ENCODE peak calls at places on chromosomes 5 and 9, in ten cellular contexts. N is colonic mucosa; L is CD4-positive, alpha-beta memory T cell; M is upper lobe of right lung; A is astrocyte; Y is CD8-positive, alpha-beta T cell; Q is lower lobe of right lung; U is IMR-90; O is SJSA1; W is stomach. J is an unnamed sample.

GRCh38 chr9:84002344-84002743 is 21.7 kb downstream of the RMI1 start:
- DNase-seq in N (no peak), L (peak; percentile 31), M (no peak), A (peak; percentile 16), Y (no peak), Q (no peak), U (peak; percentile 17), O (no peak), W (no peak), J (no peak)

GRCh38 chr9:98997580-98997979 is 53.9 kb downstream of the COL15A1 start:
- DNase-seq in N (no peak), L (no peak), M (no peak), A (peak; percentile 55), Y (no peak), Q (no peak), U (peak; percentile 36), O (peak; percentile 43), W (no peak), J (no peak)

GRCh38 chr5:172792693-172793570 is 21.9 kb upstream of the DUSP1 start:
- DNase-seq in N (no peak), L (no peak), M (no peak), A (no peak), Y (no peak), Q (peak; percentile 21), U (no peak), O (no peak), W (no peak), J (no peak)

GRCh38 chr5:124557761-124558160 is 188.7 kb downstream of the ZNF608 start:
- DNase-seq in N (no peak), L (no peak), M (no peak), A (no peak), Y (no peak), Q (no peak), U (no peak), O (no peak), W (no peak), J (no peak)

GRCh38 chr9:130426883-130427282 is 17.9 kb upstream of the ASS1 start:
- DNase-seq in N (peak; percentile 81), L (no peak), M (no peak), A (peak; percentile 42), Y (no peak), Q (no peak), U (peak; percentile 35), O (peak; percentile 53), W (no peak), J (no peak)

GRCh38 chr9:38318755-38319495 is 73.6 kb upstream of the ALDH1B1 start:
- DNase-seq in N (no peak), L (no peak), M (no peak), A (no peak), Y (no peak), Q (no peak), U (peak; percentile 72), O (peak; percentile 11), W (no peak), J (no peak)

GRCh38 chr9:38057416-38058195 is 11.4 kb downstream of the SHB start:
- DNase-seq in N (no peak), L (no peak), M (no peak), A (no peak), Y (no peak), Q (no peak), U (no peak), O (no peak), W (peak; percentile 69), J (peak; percentile 66)

GRCh38 chr5:120396186-120396585 is 67.9 kb upstream of the PRR16 start:
- DNase-seq in N (no peak), L (no peak), M (no peak), A (peak; percentile 27), Y (no peak), Q (no peak), U (peak; percentile 74), O (no peak), W (no peak), J (no peak)

GRCh38 chr5:133319905-133320520 is 268.2 kb downstream of the HSPA4 start:
- DNase-seq in N (no peak), L (no peak), M (no peak), A (no peak), Y (no peak), Q (no peak), U (no peak), O (no peak), W (no peak), J (no peak)

GRCh38 chr5:180832638-180833068 is 28.4 kb downstream of the ZFP62 start:
- DNase-seq in N (no peak), L (peak; percentile 66), M (no peak), A (no peak), Y (no peak), Q (no peak), U (no peak), O (no peak), W (no peak), J (no peak)

GRCh38 chr5:143730112-143730801 is 81.7 kb upstream of the HMHB1 start:
- DNase-seq in N (no peak), L (no peak), M (no peak), A (no peak), Y (no peak), Q (no peak), U (no peak), O (no peak), W (no peak), J (no peak)

GRCh38 chr9:69036319-69036718 is 767 bp downstream of the FXN start:
- DNase-seq in N (peak; percentile 44), L (no peak), M (no peak), A (no peak), Y (no peak), Q (no peak), U (peak; percentile 13), O (no peak), W (no peak), J (no peak)

GRCh38 chr5:6461006-6461405 is 12.3 kb downstream of the UBE2QL1 start:
- DNase-seq in N (no peak), L (no peak), M (no peak), A (no peak), Y (no peak), Q (no peak), U (no peak), O (no peak), W (no peak), J (no peak)

GRCh38 chr5:177389368-177390169 is 5.3 kb downstream of the SLC34A1 start:
- DNase-seq in N (peak; percentile 35), L (peak; percentile 83), M (no peak), A (peak; percentile 92), Y (no peak), Q (no peak), U (peak; percentile 96), O (peak; percentile 68), W (no peak), J (no peak)

GRCh38 chr5:103357636-103358035 is 99.1 kb downstream of the MACIR start:
- DNase-seq in N (no peak), L (no peak), M (no peak), A (no peak), Y (no peak), Q (no peak), U (no peak), O (no peak), W (no peak), J (no peak)

GRCh38 chr9:132869266-132869665 is 8.8 kb downstream of the AK8 start:
- DNase-seq in N (no peak), L (no peak), M (no peak), A (no peak), Y (no peak), Q (no peak), U (no peak), O (no peak), W (no peak), J (no peak)
- H3K27ac ChIP-seq in N (no peak overlapping the region), L (no peak overlapping the region), M (no peak overlapping the region), A (no peak overlapping the region), Y (no peak overlapping the region), Q (no peak overlapping the region), U (no peak overlapping the region), O (no peak overlapping the region), W (no peak overlapping the region), J (no peak overlapping the region)

GRCh38 chr5:141421489-141421855 is 621 bp downstream of the PCDHGA11 start:
- DNase-seq in N (no peak), L (no peak), M (no peak), A (no peak), Y (no peak), Q (no peak), U (no peak), O (no peak), W (no peak), J (no peak)
- H3K9me3 ChIP-seq in N (peaks cover 11% of the 10 kb centered on the region), L (peaks cover 4% of the 10 kb centered on the region), M (peaks cover 78% of the 10 kb centered on the region), A (peaks cover 54% of the 10 kb centered on the region), Y (peaks cover 9% of the 10 kb centered on the region), Q (peaks cover 88% of the 10 kb centered on the region), U (peaks cover 55% of the 10 kb centered on the region), O (peaks cover 40% of the 10 kb centered on the region), W (peaks cover 66% of the 10 kb centered on the region), J (peaks cover 95% of the 10 kb centered on the region)

GRCh38 chr9:90100014-90100413 is 495.2 kb downstream of the GADD45G start:
- DNase-seq in N (no peak), L (no peak), M (no peak), A (peak; percentile 12), Y (no peak), Q (no peak), U (no peak), O (no peak), W (no peak), J (no peak)

GRCh38 chr9:90097237-90097636 is 492.4 kb downstream of the GADD45G start:
- DNase-seq in N (no peak), L (no peak), M (no peak), A (no peak), Y (no peak), Q (no peak), U (no peak), O (no peak), W (no peak), J (no peak)

GRCh38 chr9:90102292-90102901 is 497.6 kb downstream of the GADD45G start:
- DNase-seq in N (peak; percentile 90), L (peak; percentile 83), M (peak; percentile 86), A (peak; percentile 77), Y (peak; percentile 54), Q (peak; percentile 88), U (peak; percentile 88), O (peak; percentile 9), W (peak; percentile 89), J (peak; percentile 92)

GRCh38 chr9:90098456-90098855 is 493.6 kb downstream of the GADD45G start:
- DNase-seq in N (no peak), L (no peak), M (no peak), A (no peak), Y (no peak), Q (no peak), U (no peak), O (no peak), W (no peak), J (no peak)

GRCh38 chr9:90099262-90099982 is 494.6 kb downstream of the GADD45G start:
- DNase-seq in N (no peak), L (no peak), M (no peak), A (peak; percentile 35), Y (no peak), Q (no peak), U (peak; percentile 13), O (no peak), W (no peak), J (no peak)
- H3K27ac ChIP-seq in N (no peak overlapping the region), L (no peak overlapping the region), M (no peak overlapping the region), A (no peak overlapping the region), Y (no peak overlapping the region), Q (no peak overlapping the region), U (no peak overlapping the region), O (no peak overlapping the region), W (no peak overlapping the region), J (no peak overlapping the region)

DNA sequence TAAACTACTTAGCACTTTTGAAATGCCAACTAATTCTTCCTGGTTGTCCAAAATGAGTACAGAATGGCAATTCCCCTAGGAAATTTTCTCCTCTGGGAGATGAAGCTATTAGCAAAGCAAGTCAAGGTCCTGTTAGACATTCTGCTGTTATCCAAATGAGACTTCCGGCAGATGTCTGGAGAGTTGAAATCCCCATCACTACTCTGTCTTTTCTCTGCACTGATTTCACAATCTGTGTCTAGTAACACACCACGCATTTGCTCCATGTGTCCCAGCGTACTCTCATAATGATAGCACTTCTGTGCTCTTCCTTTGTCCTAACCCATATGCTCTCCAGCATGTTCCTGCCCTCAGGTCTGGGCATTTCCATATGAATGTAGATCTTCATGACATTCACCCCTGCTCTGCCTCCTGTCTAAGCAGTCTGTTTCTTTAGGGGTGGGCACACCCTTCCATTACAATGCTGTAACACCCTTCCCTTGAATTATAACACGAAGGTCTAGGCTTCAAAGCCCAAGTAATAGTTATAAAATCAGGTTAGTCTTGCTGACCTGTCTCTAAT is 1949.0 kb upstream of the WWC1 start:
- DNase-seq in N (no peak), L (no peak), M (no peak), A (no peak), Y (no peak), Q (no peak), U (no peak), O (no peak), W (no peak), J (no peak)
- H3K9me3 ChIP-seq in N (no peaks in the 10 kb centered on the region), L (no peaks in the 10 kb centered on the region), M (no peaks in the 10 kb centered on the region), A (no peaks in the 10 kb centered on the region), Y (no peaks in the 10 kb centered on the region), Q (no peaks in the 10 kb centered on the region), U (peaks cover 8% of the 10 kb centered on the region), O (peaks cover 17% of the 10 kb centered on the region), W (no peaks in the 10 kb centered on the region), J (no peaks in the 10 kb centered on the region)

J was measured in spleen.